ENCODE peak calls at places on chromosome X, in six cellular contexts. A is IMR-90, F is mesendoderm, C is H9, G is neuronal stem cell, W is trophoblast cell. N is an unnamed sample.

GRCh38 chrX:123990602-123991001 is 29.1 kb downstream of the STAG2 start:
- DNase-seq in A (no peak), F (no peak), C (no peak), G (no peak), W (no peak), N (no peak)

GRCh38 chrX:70088281-70088680 is 26.0 kb downstream of the OTUD6A start:
- DNase-seq in A (peak; percentile 29), F (no peak), C (no peak), G (no peak), W (no peak), N (no peak)

GRCh38 chrX:9149831-9150230 is 115.9 kb upstream of the FAM9B start:
- DNase-seq in A (peak; percentile 17), F (no peak), C (no peak), G (no peak), W (peak; percentile 17), N (peak; percentile 20)

GRCh38 chrX:80285131-80285773 is 135.0 kb upstream of the TENT5D start:
- DNase-seq in A (peak; percentile 1), F (peak; percentile 55), C (peak; percentile 43), G (peak; percentile 33), W (peak; percentile 31), N (peak; percentile 23)

GRCh38 chrX:104098151-104098808 is 14.0 kb upstream of the ZCCHC18 start:
- DNase-seq in A (peak; percentile 77), F (peak; percentile 62), C (no peak), G (peak; percentile 42), W (peak; percentile 74), N (peak; percentile 76)

GRCh38 chrX:9369802-9370291 is 95.0 kb upstream of the TBL1X start:
- DNase-seq in A (no peak), F (no peak), C (no peak), G (no peak), W (no peak), N (no peak)

GRCh38 chrX:29858714-29859113 is 356.6 kb upstream of the MAGEB2 start:
- DNase-seq in A (peak; percentile 69), F (no peak), C (no peak), G (no peak), W (no peak), N (no peak)

GRCh38 chrX:102835504-102836146 is 101.4 kb upstream of the RAB40AL start:
- DNase-seq in A (peak; percentile 33), F (peak; percentile 46), C (peak; percentile 37), G (no peak), W (peak; percentile 60), N (peak; percentile 27)

GRCh38 chrX:105006103-105006502 is 214.4 kb downstream of the TEX13A start:
- DNase-seq in A (no peak), F (no peak), C (no peak), G (no peak), W (no peak), N (no peak)

GRCh38 chrX:42934020-42934701 is 156.2 kb upstream of the PPP1R2C start:
- DNase-seq in A (no peak), F (no peak), C (no peak), G (no peak), W (no peak), N (peak; percentile 9)

GRCh38 chrX:35380808-35381700 is 417.1 kb upstream of the MAGEB16 start:
- DNase-seq in A (peak; percentile 20), F (peak; percentile 44), C (no peak), G (no peak), W (peak; percentile 67), N (peak; percentile 63)

GRCh38 chrX:74535211-74535621 is 79.2 kb downstream of the RLIM start:
- DNase-seq in A (peak; percentile 71), F (peak; percentile 86), C (peak; percentile 49), G (no peak), W (peak; percentile 31), N (peak; percentile 62)

GRCh38 chrX:142096263-142096662 is 108.8 kb downstream of the MAGEC2 start:
- DNase-seq in A (no peak), F (no peak), C (no peak), G (no peak), W (no peak), N (no peak)

GRCh38 chrX:108439961-108440696 is 491 bp downstream of the COL4A5 start:
- DNase-seq in A (peak; percentile 21), F (no peak), C (peak; percentile 43), G (no peak), W (peak; percentile 30), N (no peak)

GRCh38 chrX:134459683-134460004 is 321 bp upstream of the HPRT1 start:
- DNase-seq in A (no peak), F (no peak), C (no peak), G (no peak), W (peak; percentile 25), N (no peak)

GRCh38 chrX:44459501-44459900 is 83.2 kb downstream of the FUNDC1 start:
- DNase-seq in A (no peak), F (no peak), C (no peak), G (no peak), W (no peak), N (no peak)

GRCh38 chrX:72714471-72714916 is 388 bp upstream of the PHKA1 start:
- DNase-seq in A (peak; percentile 62), F (peak; percentile 77), C (peak; percentile 69), G (peak; percentile 5), W (peak; percentile 61), N (peak; percentile 69)

GRCh38 chrX:71118032-71118984 is at the start of gene MED12:
- DNase-seq in A (peak; percentile 75), F (peak; percentile 82), C (peak; percentile 80), G (peak; percentile 77), W (peak; percentile 56), N (peak; percentile 83)

GRCh38 chrX:96425204-96425603 is 259.4 kb upstream of the DIAPH2 start:
- DNase-seq in A (no peak), F (no peak), C (no peak), G (no peak), W (no peak), N (no peak)

GRCh38 chrX:116173006-116173405 is 2.5 kb downstream of the AGTR2 start:
- DNase-seq in A (no peak), F (no peak), C (no peak), G (no peak), W (no peak), N (no peak)

GRCh38 chrX:77276742-77277141 is 170.4 kb upstream of the FGF16 start:
- DNase-seq in A (no peak), F (peak; percentile 28), C (no peak), G (no peak), W (no peak), N (no peak)

GRCh38 chrX:119677654-119677981 is 15.3 kb downstream of the SEPTIN6 start:
- DNase-seq in A (no peak), F (no peak), C (no peak), G (no peak), W (no peak), N (no peak)

GRCh38 chrX:9611436-9612145 is 146.7 kb downstream of the TBL1X start:
- DNase-seq in A (no peak), F (no peak), C (no peak), G (peak; percentile 44), W (no peak), N (peak; percentile 20)

GRCh38 chrX:69179380-69179911 is 14.2 kb upstream of the PJA1 start:
- DNase-seq in A (peak; percentile 29), F (peak; percentile 84), C (peak; percentile 56), G (peak; percentile 64), W (peak; percentile 12), N (peak; percentile 48)

GRCh38 chrX:141945415-141945814 is 41.7 kb downstream of the MAGEC1 start:
- DNase-seq in A (no peak), F (no peak), C (no peak), G (no peak), W (peak; percentile 64), N (no peak)

GRCh38 chrX:150361070-150361776 is 1.9 kb upstream of the MAMLD1 start:
- DNase-seq in A (peak; percentile 26), F (peak; percentile 79), C (peak; percentile 59), G (no peak), W (no peak), N (peak; percentile 19)

DNA sequence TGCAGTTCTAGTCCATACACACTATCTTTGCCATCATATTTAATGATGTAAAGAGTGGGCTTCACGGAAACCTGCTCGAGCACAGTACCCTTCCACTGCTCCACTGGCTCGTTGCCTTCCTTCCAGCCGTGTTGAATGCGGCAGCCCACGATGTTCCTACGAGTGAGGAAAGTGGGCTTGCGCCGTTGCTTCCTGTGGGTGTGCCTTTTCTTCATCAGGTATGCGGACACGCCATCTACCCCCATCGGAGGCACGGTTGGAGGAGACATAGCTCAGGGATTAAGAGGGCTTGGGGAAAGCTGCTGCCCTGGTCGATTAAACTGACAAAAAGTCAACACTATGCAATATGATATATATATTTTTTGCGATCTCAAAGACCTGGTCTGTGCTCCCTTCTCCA is 581 bp downstream of the SPIN4 start:
- DNase-seq in A (no peak), F (peak; percentile 53), C (peak; percentile 30), G (no peak), W (peak; percentile 50), N (peak; percentile 34)
- H2AK5ac ChIP-seq in A (no peak overlapping the region), F (no peak overlapping the region), C (no peak overlapping the region), G (no peak overlapping the region), W (no peak overlapping the region), N (no peak overlapping the region)

GRCh38 chrX:39850630-39851152 is 247.1 kb downstream of the BCOR start:
- DNase-seq in A (peak; percentile 69), F (peak; percentile 82), C (no peak), G (no peak), W (no peak), N (peak; percentile 34)
- H2AK5ac ChIP-seq in A (no peak overlapping the region), F (no peak overlapping the region), C (no peak overlapping the region), G (no peak overlapping the region), W (no peak overlapping the region), N (no peak overlapping the region)

GRCh38 chrX:15943393-15943792 is 88.8 kb upstream of the AP1S2 start:
- DNase-seq in A (no peak), F (no peak), C (no peak), G (no peak), W (no peak), N (no peak)
- H2AK5ac ChIP-seq in A (no peak overlapping the region), F (no peak overlapping the region), C (no peak overlapping the region), G (no peak overlapping the region), W (no peak overlapping the region), N (no peak overlapping the region)

DNA sequence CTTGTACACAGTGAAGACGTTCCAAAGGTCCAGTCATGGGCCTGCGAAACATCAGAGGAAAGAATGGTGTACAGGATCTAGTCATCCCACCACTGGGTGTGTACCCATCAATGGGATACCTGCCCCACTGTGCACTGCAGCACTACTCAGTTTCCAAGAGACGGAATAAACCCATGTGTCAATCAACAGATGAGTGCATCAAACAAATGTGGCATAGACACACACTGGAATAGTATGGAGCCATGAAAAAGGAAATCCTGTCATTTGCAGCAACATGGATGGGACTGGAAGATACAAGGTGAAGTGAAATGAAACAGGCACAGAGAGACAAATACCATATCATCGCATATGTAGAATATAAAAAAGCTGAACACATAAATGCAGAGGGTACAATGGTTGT is 48.0 kb downstream of the DHRSX start:
- DNase-seq in A (no peak), F (no peak), C (no peak), G (no peak), W (no peak), N (no peak)
- H2AK5ac ChIP-seq in A (no peak overlapping the region), F (no peak overlapping the region), C (no peak overlapping the region), G (peak overlapping the region; percentile 18), W (no peak overlapping the region), N (no peak overlapping the region)

DNA sequence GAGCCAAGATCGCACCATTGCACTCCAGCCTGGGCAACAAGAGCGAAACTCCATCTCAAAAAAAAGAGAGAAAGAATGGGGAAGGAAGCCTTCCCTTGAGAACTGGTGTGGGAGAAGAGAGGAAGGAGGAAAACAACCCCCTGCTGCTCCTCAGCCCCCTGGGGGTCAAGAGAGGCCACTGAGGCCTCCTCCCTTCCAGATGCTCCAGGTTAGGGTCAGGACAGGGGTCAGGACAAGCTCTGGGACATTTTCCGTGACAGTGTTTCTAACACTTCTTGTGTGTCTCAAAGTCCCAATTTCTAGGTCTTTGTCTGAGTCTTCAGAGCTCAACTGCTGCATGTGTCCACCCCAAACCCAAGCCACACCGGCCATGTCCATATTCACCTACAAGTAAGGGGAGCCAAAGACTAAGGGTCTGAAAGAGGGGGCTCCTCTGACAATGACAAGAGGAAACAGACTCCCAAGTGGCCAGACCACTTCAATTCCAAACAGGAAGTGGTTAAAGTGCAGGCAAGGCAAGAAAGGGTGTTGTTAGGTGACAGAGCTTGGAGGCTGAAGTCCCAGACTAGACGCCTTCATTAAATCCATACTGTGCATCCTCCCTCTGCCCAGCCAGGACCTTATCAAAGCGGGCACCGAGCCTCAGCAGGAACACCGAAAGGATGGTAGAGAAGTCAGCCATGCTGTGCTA is 8.3 kb downstream of the L1CAM start:
- DNase-seq in A (no peak), F (no peak), C (no peak), G (no peak), W (no peak), N (no peak)
- H2AK5ac ChIP-seq in A (no peak overlapping the region), F (peak overlapping the region; percentile 69), C (no peak overlapping the region), G (no peak overlapping the region), W (no peak overlapping the region), N (no peak overlapping the region)